ENCODE peak calls at places on chromosomes 2 and 18, in seven cellular contexts. E is NCI-H2081, K is Calu3, T is dermis blood vessel endothelial cell, I is neural progenitor cell, G is IMR-90, L is NCI-H510A. A is an unnamed sample.

GRCh38 chr2:216302981-216303676 is 69.2 kb downstream of the MARCHF4 start:
- DNase-seq in G (peak), L (no peak), E (no peak), K (no peak), T (no peak), I (no peak), A (no peak)

GRCh38 chr2:236551843-236552542 is 17.6 kb upstream of the ACKR3 start:
- DNase-seq in I (no peak), G (no peak), L (no peak), T (no peak), K (no peak), E (no peak), A (no peak)

GRCh38 chr18:3451989-3452749 is 2.2 kb downstream of the TGIF1 start:
- DNase-seq in K (peak), G (peak), L (no peak), T (peak), E (no peak), I (peak), A (peak)

GRCh38 chr2:106886916-106887758 is 1.2 kb upstream of the ST6GAL2 start:
- DNase-seq in L (peak), K (no peak), I (peak), T (no peak), G (no peak), E (peak), A (no peak)

GRCh38 chr2:215537621-215538020 is 101.8 kb upstream of the FN1 start:
- DNase-seq in E (no peak), T (no peak), L (no peak), K (no peak), I (no peak), G (peak), A (no peak)

GRCh38 chr2:46871976-46872381 is 43.6 kb downstream of the MCFD2 start:
- DNase-seq in T (no peak), I (no peak), K (no peak), L (peak), E (no peak), G (no peak), A (no peak)

GRCh38 chr2:101398026-101398830 is 10.9 kb upstream of the CREG2 start:
- DNase-seq in G (no peak), L (no peak), E (no peak), T (no peak), I (no peak), K (no peak), A (no peak)

GRCh38 chr2:60523987-60524386 is 29.5 kb downstream of the BCL11A start:
- DNase-seq in K (no peak), G (no peak), L (no peak), E (no peak), I (no peak), T (no peak), A (no peak)

GRCh38 chr2:47541848-47542450 is 139.0 kb downstream of the MSH2 start:
- DNase-seq in I (no peak), G (peak), L (no peak), E (peak), K (no peak), T (no peak), A (no peak)

GRCh38 chr2:121429119-121429903 is 101.4 kb upstream of the RNU4ATAC start:
- DNase-seq in E (no peak), G (peak), I (no peak), K (no peak), T (no peak), L (no peak), A (no peak)

GRCh38 chr2:44572196-44572900 is 210.6 kb downstream of the CAMKMT start:
- DNase-seq in T (no peak), E (no peak), G (peak), K (no peak), L (no peak), I (no peak), A (no peak)

GRCh38 chr18:55488473-55488872 is 99.5 kb downstream of the TCF4 start:
- DNase-seq in T (peak), I (peak), E (no peak), L (peak), K (no peak), G (peak), A (no peak)

GRCh38 chr2:219520079-219520478 is 5.8 kb downstream of the ASIC4 start:
- DNase-seq in G (no peak), E (no peak), I (no peak), T (no peak), K (no peak), L (no peak), A (no peak)

GRCh38 chr2:238821391-238821790 is 26.5 kb upstream of the TWIST2 start:
- DNase-seq in T (no peak), K (no peak), L (no peak), I (peak), G (peak), E (no peak), A (no peak)

GRCh38 chr2:189849550-189849949 is 65.3 kb downstream of the PMS1 start:
- DNase-seq in T (no peak), L (no peak), K (no peak), I (no peak), E (no peak), G (no peak), A (no peak)

GRCh38 chr2:112150447-112150846 is 12.3 kb downstream of the FBLN7 start:
- DNase-seq in L (no peak), I (no peak), T (peak), E (no peak), G (peak), K (no peak), A (no peak)

GRCh38 chr2:14632133-14632936 is at the start of gene LRATD1:
- DNase-seq in T (peak), E (peak), K (peak), L (peak), I (peak), G (peak), A (peak)

GRCh38 chr2:233245406-233245805 is 6.1 kb upstream of the ATG16L1 start:
- DNase-seq in I (no peak), E (no peak), G (no peak), T (no peak), K (no peak), L (no peak), A (no peak)

GRCh38 chr2:22890142-22890541 is 494.8 kb upstream of the KLHL29 start:
- DNase-seq in K (no peak), G (no peak), E (peak), I (no peak), L (no peak), T (no peak), A (no peak)

GRCh38 chr18:23207191-23207955 is 72.1 kb downstream of the CABLES1 start:
- DNase-seq in K (no peak), L (no peak), I (peak), T (peak), G (peak), E (no peak), A (no peak)

GRCh38 chr18:75249672-75250470 is 39.3 kb downstream of the TSHZ1 start:
- DNase-seq in G (no peak), T (no peak), K (no peak), L (no peak), E (no peak), I (no peak), A (no peak)

GRCh38 chr2:160928854-160929301 is 231.3 kb upstream of the TANK start:
- DNase-seq in L (no peak), T (no peak), I (no peak), K (no peak), E (no peak), G (peak), A (no peak)

GRCh38 chr2:135647836-135648579 is 93.6 kb upstream of the UBXN4 start:
- DNase-seq in E (no peak), G (no peak), I (no peak), T (no peak), K (no peak), L (no peak), A (no peak)